ENCODE peak calls at places on chromosomes 11 and 22, in six cellular contexts. X, K, V, A, H and N are unnamed samples.

GRCh38 chr22:32466496-32466895 is 2.2 kb upstream of the BPIFC start:
- DNase-seq in X (no peak), K (no peak), V (no peak), A (no peak), H (no peak), N (no peak)

GRCh38 chr11:1650034-1650917 is 20.7 kb downstream of the KRTAP5-5 start:
- DNase-seq in X (no peak), K (no peak), V (no peak), A (no peak), H (peak; percentile 37), N (no peak)

GRCh38 chr11:13354335-13354734 is 76.7 kb downstream of the BMAL1 start:
- DNase-seq in X (no peak), K (no peak), V (no peak), A (peak; percentile 73), H (no peak), N (no peak)

GRCh38 chr22:25758316-25758715 is 16.3 kb downstream of the MYO18B start:
- DNase-seq in X (no peak), K (no peak), V (no peak), A (no peak), H (no peak), N (no peak)

GRCh38 chr22:37215890-37216289 is 3.6 kb upstream of the SSTR3 start:
- DNase-seq in X (no peak), K (no peak), V (no peak), A (no peak), H (no peak), N (no peak)

GRCh38 chr22:21457023-21457787 is 10.0 kb upstream of the TMEM191C start:
- DNase-seq in X (peak; percentile 34), K (no peak), V (no peak), A (no peak), H (peak; percentile 30), N (peak; percentile 47)

GRCh38 chr22:38870312-38870741 is 1.7 kb downstream of the CBX6 start:
- DNase-seq in X (peak; percentile 89), K (peak; percentile 82), V (peak; percentile 94), A (peak; percentile 93), H (peak; percentile 94), N (peak; percentile 95)

GRCh38 chr22:28442264-28442950 is 237.2 kb downstream of the TTC28 start:
- DNase-seq in X (peak; percentile 82), K (no peak), V (peak; percentile 77), A (peak; percentile 48), H (peak; percentile 82), N (peak; percentile 81)

GRCh38 chr11:62340269-62340901 is 3.1 kb downstream of the ASRGL1 start:
- DNase-seq in X (peak; percentile 38), K (peak; percentile 33), V (peak; percentile 57), A (peak; percentile 68), H (peak; percentile 79), N (peak; percentile 82)

GRCh38 chr11:32829680-32830412 is at the start of gene PRRG4:
- DNase-seq in X (peak; percentile 80), K (peak; percentile 49), V (peak; percentile 63), A (peak; percentile 26), H (peak; percentile 72), N (peak; percentile 71)